ENCODE peak calls at places on chromosomes 13 and 19, in nine cellular contexts. One of them, this sample, is unnamed.

GRCh38 chr19:1855828-1856255 is 7.5 kb downstream of the KLF16 start:
- DNase-seq in neural crest cell: no peak
- DNase-seq in hippocampal formation: no peak
- DNase-seq in midbrain: no peak
- DNase-seq in Peyer's patch: peak; percentile 69
- DNase-seq in retinal pigment epithelial cell: no peak
- DNase-seq in HT1080: no peak
- DNase-seq in osteoblast: no peak
- DNase-seq in T-helper 2 cell: peak; percentile 77
- DNase-seq in this sample: no peak

GRCh38 chr13:51955281-51955771 is 55.9 kb downstream of the ATP7B start:
- DNase-seq in osteoblast: no peak
- DNase-seq in hippocampal formation: no peak
- DNase-seq in T-helper 2 cell: peak; percentile 65
- DNase-seq in HT1080: peak; percentile 60
- DNase-seq in retinal pigment epithelial cell: no peak
- DNase-seq in neural crest cell: no peak
- DNase-seq in midbrain: no peak
- DNase-seq in Peyer's patch: peak; percentile 72
- DNase-seq in this sample: no peak

GRCh38 chr19:47351545-47351944 is 2.4 kb downstream of the DHX34 start:
- DNase-seq in midbrain: peak; percentile 25
- DNase-seq in HT1080: peak; percentile 21
- DNase-seq in T-helper 2 cell: peak; percentile 49
- DNase-seq in retinal pigment epithelial cell: peak; percentile 11
- DNase-seq in Peyer's patch: no peak
- DNase-seq in neural crest cell: no peak
- DNase-seq in osteoblast: peak; percentile 90
- DNase-seq in hippocampal formation: no peak
- DNase-seq in this sample: no peak

GRCh38 chr19:19386373-19386869 is 19.1 kb upstream of the GATAD2A start:
- DNase-seq in T-helper 2 cell: peak; percentile 18
- DNase-seq in neural crest cell: no peak
- DNase-seq in Peyer's patch: no peak
- DNase-seq in HT1080: no peak
- DNase-seq in hippocampal formation: no peak
- DNase-seq in osteoblast: no peak
- DNase-seq in retinal pigment epithelial cell: no peak
- DNase-seq in midbrain: no peak
- DNase-seq in this sample: peak; percentile 32

GRCh38 chr19:2289714-2290435 is 7.9 kb upstream of the PEAK3 start:
- DNase-seq in midbrain: peak; percentile 28
- DNase-seq in HT1080: no peak
- DNase-seq in hippocampal formation: no peak
- DNase-seq in osteoblast: peak; percentile 90
- DNase-seq in Peyer's patch: peak; percentile 90
- DNase-seq in neural crest cell: no peak
- DNase-seq in T-helper 2 cell: peak; percentile 88
- DNase-seq in retinal pigment epithelial cell: no peak
- DNase-seq in this sample: peak; percentile 36

GRCh38 chr19:35501684-35502083 is 11.4 kb upstream of the KRTDAP start:
- DNase-seq in osteoblast: no peak
- DNase-seq in midbrain: no peak
- DNase-seq in neural crest cell: no peak
- DNase-seq in hippocampal formation: no peak
- DNase-seq in Peyer's patch: no peak
- DNase-seq in retinal pigment epithelial cell: no peak
- DNase-seq in HT1080: peak; percentile 53
- DNase-seq in T-helper 2 cell: no peak
- DNase-seq in this sample: no peak

GRCh38 chr19:10617409-10618121 is 7.8 kb upstream of the SLC44A2 start:
- DNase-seq in T-helper 2 cell: no peak
- DNase-seq in midbrain: no peak
- DNase-seq in retinal pigment epithelial cell: no peak
- DNase-seq in osteoblast: peak; percentile 91
- DNase-seq in hippocampal formation: no peak
- DNase-seq in HT1080: peak; percentile 57
- DNase-seq in Peyer's patch: no peak
- DNase-seq in neural crest cell: no peak
- DNase-seq in this sample: no peak

GRCh38 chr19:495440-496332 is 600 bp upstream of the MADCAM1 start:
- DNase-seq in hippocampal formation: no peak
- DNase-seq in T-helper 2 cell: peak; percentile 53
- DNase-seq in osteoblast: peak; percentile 95
- DNase-seq in neural crest cell: peak; percentile 67
- DNase-seq in HT1080: peak; percentile 40
- DNase-seq in midbrain: no peak
- DNase-seq in retinal pigment epithelial cell: no peak
- DNase-seq in Peyer's patch: no peak
- DNase-seq in this sample: no peak

GRCh38 chr13:42337808-42338600 is 66.1 kb downstream of the AKAP11 start:
- DNase-seq in HT1080: no peak
- DNase-seq in Peyer's patch: no peak
- DNase-seq in retinal pigment epithelial cell: no peak
- DNase-seq in T-helper 2 cell: no peak
- DNase-seq in midbrain: no peak
- DNase-seq in neural crest cell: no peak
- DNase-seq in osteoblast: peak; percentile 5
- DNase-seq in hippocampal formation: no peak
- DNase-seq in this sample: no peak

GRCh38 chr19:19444694-19445155 is 39.2 kb downstream of the GATAD2A start:
- DNase-seq in retinal pigment epithelial cell: no peak
- DNase-seq in HT1080: peak; percentile 87
- DNase-seq in osteoblast: no peak
- DNase-seq in T-helper 2 cell: peak; percentile 65
- DNase-seq in Peyer's patch: peak; percentile 52
- DNase-seq in neural crest cell: no peak
- DNase-seq in midbrain: no peak
- DNase-seq in hippocampal formation: no peak
- DNase-seq in this sample: no peak

GRCh38 chr13:36297600-36298338 is at the start of gene CCDC169:
- DNase-seq in T-helper 2 cell: peak; percentile 78
- DNase-seq in midbrain: peak; percentile 72
- DNase-seq in neural crest cell: peak; percentile 49
- DNase-seq in osteoblast: peak; percentile 86
- DNase-seq in Peyer's patch: peak; percentile 73
- DNase-seq in retinal pigment epithelial cell: peak; percentile 40
- DNase-seq in hippocampal formation: peak; percentile 52
- DNase-seq in HT1080: peak; percentile 60
- DNase-seq in this sample: peak; percentile 43

GRCh38 chr13:43074824-43075510 is 51.6 kb downstream of the DNAJC15 start:
- DNase-seq in osteoblast: no peak
- DNase-seq in midbrain: no peak
- DNase-seq in T-helper 2 cell: peak; percentile 59
- DNase-seq in HT1080: no peak
- DNase-seq in hippocampal formation: no peak
- DNase-seq in Peyer's patch: no peak
- DNase-seq in retinal pigment epithelial cell: no peak
- DNase-seq in neural crest cell: no peak
- DNase-seq in this sample: no peak

GRCh38 chr13:112889351-112890290 is 79.4 kb upstream of the MCF2L start:
- DNase-seq in neural crest cell: no peak
- DNase-seq in T-helper 2 cell: no peak
- DNase-seq in osteoblast: no peak
- DNase-seq in HT1080: no peak
- DNase-seq in retinal pigment epithelial cell: no peak
- DNase-seq in midbrain: no peak
- DNase-seq in Peyer's patch: no peak
- DNase-seq in hippocampal formation: no peak
- DNase-seq in this sample: no peak

GRCh38 chr19:30023330-30023729 is 81.3 kb downstream of the URI1 start:
- DNase-seq in HT1080: no peak
- DNase-seq in Peyer's patch: no peak
- DNase-seq in hippocampal formation: no peak
- DNase-seq in retinal pigment epithelial cell: no peak
- DNase-seq in T-helper 2 cell: no peak
- DNase-seq in osteoblast: no peak
- DNase-seq in neural crest cell: no peak
- DNase-seq in midbrain: no peak
- DNase-seq in this sample: no peak

GRCh38 chr19:58545286-58546068 is 1.6 kb downstream of the TRIM28 start:
- DNase-seq in midbrain: no peak
- DNase-seq in HT1080: no peak
- DNase-seq in retinal pigment epithelial cell: no peak
- DNase-seq in neural crest cell: no peak
- DNase-seq in osteoblast: peak; percentile 87
- DNase-seq in Peyer's patch: no peak
- DNase-seq in hippocampal formation: no peak
- DNase-seq in T-helper 2 cell: peak; percentile 33
- DNase-seq in this sample: no peak

GRCh38 chr19:48926909-48927308 is 6.6 kb upstream of the DHDH start:
- DNase-seq in hippocampal formation: peak; percentile 44
- DNase-seq in Peyer's patch: no peak
- DNase-seq in retinal pigment epithelial cell: peak; percentile 94
- DNase-seq in T-helper 2 cell: peak; percentile 39
- DNase-seq in HT1080: peak; percentile 91
- DNase-seq in midbrain: no peak
- DNase-seq in osteoblast: peak; percentile 97
- DNase-seq in neural crest cell: no peak
- DNase-seq in this sample: no peak

GRCh38 chr13:79549355-79550106 is 68.6 kb downstream of the NDFIP2 start:
- DNase-seq in hippocampal formation: no peak
- DNase-seq in retinal pigment epithelial cell: no peak
- DNase-seq in HT1080: no peak
- DNase-seq in T-helper 2 cell: no peak
- DNase-seq in osteoblast: no peak
- DNase-seq in neural crest cell: no peak
- DNase-seq in midbrain: no peak
- DNase-seq in Peyer's patch: no peak
- DNase-seq in this sample: no peak

GRCh38 chr19:29521291-29522075 is 4.3 kb upstream of the VSTM2B start:
- DNase-seq in neural crest cell: no peak
- DNase-seq in midbrain: no peak
- DNase-seq in Peyer's patch: no peak
- DNase-seq in osteoblast: peak; percentile 71
- DNase-seq in T-helper 2 cell: no peak
- DNase-seq in HT1080: no peak
- DNase-seq in hippocampal formation: no peak
- DNase-seq in retinal pigment epithelial cell: no peak
- DNase-seq in this sample: no peak

GRCh38 chr19:10006335-10006708 is 4.0 kb downstream of the COL5A3 start:
- DNase-seq in hippocampal formation: no peak
- DNase-seq in Peyer's patch: no peak
- DNase-seq in retinal pigment epithelial cell: no peak
- DNase-seq in T-helper 2 cell: no peak
- DNase-seq in HT1080: no peak
- DNase-seq in neural crest cell: no peak
- DNase-seq in osteoblast: peak; percentile 96
- DNase-seq in midbrain: peak; percentile 57
- DNase-seq in this sample: peak; percentile 12

This sample was measured in effector memory CD4-positive, alpha-beta T cell.